ENCODE peak calls at places on chromosomes 11 and 22, in eight cellular contexts. R, W, A, J, F, X, V and L are unnamed samples.

GRCh38 chr11:97683733-97684132 is 1293.9 kb downstream of the JRKL start:
- DNase-seq in R (peak), W (no peak), A (no peak), J (no peak), F (no peak), X (no peak), V (no peak), L (peak)

GRCh38 chr11:131481317-131481716 is 110.9 kb downstream of the NTM start:
- DNase-seq in R (no peak), W (no peak), A (no peak), J (no peak), F (no peak), X (no peak), V (no peak), L (peak)

GRCh38 chr11:122309262-122309925 is 193.4 kb upstream of the BLID start:
- DNase-seq in R (no peak), W (no peak), A (no peak), J (no peak), F (no peak), X (no peak), V (no peak), L (peak)

GRCh38 chr11:72238492-72239295 is 5.3 kb downstream of the PHOX2A start:
- DNase-seq in R (no peak), W (no peak), A (no peak), J (peak), F (peak), X (no peak), V (no peak), L (no peak)

GRCh38 chr11:111913997-111914396 is 1.5 kb downstream of the HSPB2 start:
- DNase-seq in R (no peak), W (peak), A (peak), J (no peak), F (peak), X (no peak), V (no peak), L (no peak)

GRCh38 chr11:122920579-122920978 is 38.0 kb downstream of the JHY start:
- DNase-seq in R (no peak), W (no peak), A (no peak), J (no peak), F (no peak), X (no peak), V (no peak), L (no peak)

GRCh38 chr11:128553662-128554392 is 33.5 kb downstream of the ETS1 start:
- DNase-seq in R (no peak), W (no peak), A (no peak), J (no peak), F (no peak), X (no peak), V (no peak), L (peak)

GRCh38 chr11:65625628-65626342 is 10.2 kb downstream of the PCNX3 start:
- DNase-seq in R (peak), W (no peak), A (peak), J (no peak), F (peak), X (peak), V (peak), L (peak)

GRCh38 chr11:12845739-12846358 is 163.3 kb upstream of the RASSF10 start:
- DNase-seq in R (peak), W (peak), A (no peak), J (no peak), F (no peak), X (peak), V (no peak), L (no peak)

GRCh38 chr11:88246680-88247079 is 71.4 kb upstream of the RAB38 start:
- DNase-seq in R (no peak), W (no peak), A (no peak), J (no peak), F (peak), X (no peak), V (no peak), L (no peak)

GRCh38 chr11:104934594-104934993 is 33.8 kb downstream of the CASP4 start:
- DNase-seq in R (no peak), W (no peak), A (no peak), J (no peak), F (no peak), X (no peak), V (no peak), L (no peak)

GRCh38 chr11:44989831-44990566 is 39.3 kb upstream of the TP53I11 start:
- DNase-seq in R (no peak), W (no peak), A (peak), J (no peak), F (no peak), X (peak), V (no peak), L (no peak)

GRCh38 chr11:11220786-11221185 is 132.3 kb downstream of the CSNK2A3 start:
- DNase-seq in R (no peak), W (no peak), A (no peak), J (no peak), F (no peak), X (no peak), V (no peak), L (no peak)

GRCh38 chr22:32473388-32473952 is 1.1 kb upstream of the FBXO7 start:
- DNase-seq in R (peak), W (peak), A (no peak), J (peak), F (no peak), X (no peak), V (peak), L (peak)

GRCh38 chr11:132982769-132983168 is 549.5 kb downstream of the OPCML start:
- DNase-seq in R (no peak), W (no peak), A (no peak), J (no peak), F (no peak), X (no peak), V (no peak), L (no peak)

GRCh38 chr11:20518323-20518834 is 81.0 kb upstream of the SLC6A5 start:
- DNase-seq in R (no peak), W (no peak), A (no peak), J (peak), F (no peak), X (no peak), V (no peak), L (no peak)

GRCh38 chr22:47195676-47196492 is 433.4 kb downstream of the TBC1D22A start:
- DNase-seq in R (no peak), W (peak), A (peak), J (peak), F (peak), X (peak), V (no peak), L (no peak)

GRCh38 chr22:41976070-41976901 is 7.0 kb downstream of the SEPTIN3 start:
- DNase-seq in R (peak), W (no peak), A (peak), J (peak), F (no peak), X (peak), V (no peak), L (no peak)

DNA sequence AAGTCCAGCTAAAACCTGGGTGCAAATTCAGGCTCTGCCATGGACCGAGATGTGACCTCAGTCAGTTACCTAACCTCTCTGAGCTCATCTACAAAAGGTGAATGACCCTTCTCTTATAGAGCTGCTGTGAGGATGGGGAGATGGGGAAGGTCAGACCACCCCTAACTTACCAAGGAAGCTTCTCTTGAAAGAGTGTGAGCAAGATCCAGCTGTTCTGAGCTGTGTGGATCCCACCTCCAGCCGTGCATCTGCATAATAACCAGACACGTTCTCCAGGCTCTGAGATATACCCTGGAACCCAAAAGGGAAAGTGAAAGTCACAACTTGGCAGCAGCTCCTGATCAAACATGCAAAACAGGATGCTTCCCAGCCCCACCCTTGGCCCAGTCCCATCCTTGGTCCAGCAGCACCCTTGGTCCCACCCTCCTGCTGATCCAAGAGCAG is at the start of gene APOL3:
- DNase-seq in R (no peak), W (peak), A (peak), J (peak), F (peak), X (peak), V (no peak), L (no peak)
- TF ChIP-seq POLR2A in R (no peak), W (no peak), A (peak), J (peak), F (no peak), X (no peak), V (no peak), L (no peak)

DNA sequence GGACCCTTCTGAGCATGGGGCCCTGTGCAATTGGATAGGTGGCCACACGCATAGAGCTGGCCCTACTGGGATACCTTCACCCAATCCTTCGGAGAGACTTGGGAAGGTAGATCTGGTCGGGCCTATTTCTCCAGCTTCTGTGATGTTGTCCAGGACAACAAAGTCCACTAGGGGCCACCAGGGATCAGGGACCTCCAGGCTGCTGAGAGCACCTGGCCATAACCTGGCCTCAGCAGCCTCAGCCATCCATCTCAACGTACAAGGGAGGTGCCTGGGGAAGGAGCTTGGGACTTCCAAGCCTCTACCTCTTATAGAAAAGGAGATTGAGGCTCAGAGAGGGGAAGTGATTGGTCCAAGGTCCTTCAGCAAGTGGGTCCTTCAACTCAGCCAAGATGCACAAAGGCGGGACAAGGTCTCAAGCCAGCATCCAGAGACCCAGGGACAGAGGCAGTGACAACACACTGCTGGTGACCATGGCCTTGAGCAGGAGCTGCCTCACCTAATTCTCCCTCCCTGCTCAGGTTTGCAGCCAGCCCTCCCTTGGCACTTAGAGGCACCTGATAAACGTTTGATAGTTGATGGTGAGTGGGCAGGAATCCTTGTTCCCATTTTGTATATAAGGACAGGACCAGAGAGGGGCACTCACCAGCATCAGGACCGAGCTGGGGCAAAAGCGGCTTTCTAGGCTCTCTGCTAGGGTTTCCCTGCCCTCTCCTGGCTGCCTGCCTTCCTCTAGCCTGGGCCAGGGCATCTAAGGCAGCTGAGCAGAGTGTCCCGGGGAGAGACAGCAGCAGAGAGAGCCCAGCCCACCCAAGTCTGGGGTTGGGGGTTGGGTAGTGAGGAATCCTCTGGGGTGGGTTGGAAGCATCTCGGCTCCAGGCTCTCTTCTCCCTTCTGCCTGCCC is 4.5 kb downstream of the RAC2 start:
- DNase-seq in R (no peak), W (no peak), A (no peak), J (peak), F (no peak), X (no peak), V (no peak), L (no peak)
- TF ChIP-seq POLR2A in R (no peak), W (no peak), A (no peak), J (no peak), F (no peak), X (no peak), V (no peak), L (no peak)

GRCh38 chr11:118918686-118919280 is 6.9 kb downstream of the BCL9L start:
- DNase-seq in R (peak), W (peak), A (no peak), J (no peak), F (peak), X (no peak), V (no peak), L (no peak)

GRCh38 chr11:118918128-118918685 is 7.5 kb downstream of the BCL9L start:
- DNase-seq in R (peak), W (peak), A (no peak), J (peak), F (peak), X (peak), V (no peak), L (no peak)

GRCh38 chr11:118916842-118917388 is 8.8 kb downstream of the BCL9L start:
- DNase-seq in R (no peak), W (peak), A (no peak), J (peak), F (peak), X (no peak), V (no peak), L (no peak)

GRCh38 chr11:118915941-118916841 is 9.5 kb downstream of the BCL9L start:
- DNase-seq in R (no peak), W (peak), A (no peak), J (no peak), F (no peak), X (no peak), V (no peak), L (no peak)

GRCh38 chr11:118917488-118918127 is 8.1 kb downstream of the BCL9L start:
- DNase-seq in R (no peak), W (peak), A (no peak), J (peak), F (peak), X (no peak), V (no peak), L (peak)
- TF ChIP-seq POLR2A in R (no peak), W (peak), A (peak), J (peak), F (no peak), X (no peak), V (no peak), L (no peak)

GRCh38 chr22:23269441-23270211 is 89.3 kb downstream of the BCR start:
- DNase-seq in R (peak), W (no peak), A (no peak), J (no peak), F (no peak), X (no peak), V (no peak), L (no peak)

GRCh38 chr22:23266780-23267179 is 86.5 kb downstream of the BCR start:
- DNase-seq in R (peak), W (no peak), A (no peak), J (no peak), F (no peak), X (no peak), V (no peak), L (no peak)

GRCh38 chr22:23268877-23269276 is 88.6 kb downstream of the BCR start:
- DNase-seq in R (peak), W (no peak), A (no peak), J (no peak), F (no peak), X (no peak), V (no peak), L (no peak)

GRCh38 chr22:23267225-23268043 is 87.1 kb downstream of the BCR start:
- DNase-seq in R (peak), W (no peak), A (no peak), J (no peak), F (no peak), X (no peak), V (no peak), L (no peak)

GRCh38 chr22:23268139-23268712 is 87.9 kb downstream of the BCR start:
- DNase-seq in R (peak), W (no peak), A (no peak), J (no peak), F (no peak), X (no peak), V (no peak), L (no peak)
- TF ChIP-seq POLR2A in R (no peak), W (no peak), A (no peak), J (no peak), F (no peak), X (no peak), V (no peak), L (no peak)

GRCh38 chr11:3853935-3854659 is 1.4 kb upstream of the STIM1 start:
- DNase-seq in R (no peak), W (no peak), A (no peak), J (peak), F (peak), X (peak), V (no peak), L (peak)
- TF ChIP-seq POLR2A in R (no peak), W (no peak), A (no peak), J (no peak), F (no peak), X (no peak), V (no peak), L (no peak)

GRCh38 chr11:76380977-76381719 is at the start of the genes GVQW3 and THAP12:
- DNase-seq in R (peak), W (peak), A (peak), J (peak), F (peak), X (peak), V (peak), L (peak)
- TF ChIP-seq POLR2A in R (peak), W (no peak), A (peak), J (peak), F (peak), X (no peak), V (peak), L (peak)